ENCODE peak calls at places on chromosome 5, in four cellular contexts. S, C, G and Z are unnamed samples.

GRCh38 chr5:68225188-68225910 is 9.8 kb downstream of the PIK3R1 start:
- DNase-seq in C (no peak), G (no peak), S (peak; percentile 87), Z (no peak)

GRCh38 chr5:80181618-80182211 is 74.1 kb downstream of the SERINC5 start:
- DNase-seq in C (no peak), G (no peak), S (no peak), Z (peak; percentile 40)

GRCh38 chr5:54254482-54255198 is 55.7 kb downstream of the ARL15 start:
- DNase-seq in S (no peak), C (no peak), G (no peak), Z (peak; percentile 28)

GRCh38 chr5:158463971-158464370 is 605.0 kb upstream of the CLINT1 start:
- DNase-seq in G (no peak), C (no peak), S (peak; percentile 10), Z (no peak)

GRCh38 chr5:78667461-78668103 is 19.0 kb upstream of the LHFPL2 start:
- DNase-seq in S (no peak), C (no peak), G (no peak), Z (no peak)

GRCh38 chr5:20469792-20470191 is 481.8 kb upstream of the CDH18 start:
- DNase-seq in S (no peak), G (no peak), C (no peak), Z (no peak)

GRCh38 chr5:83721878-83722779 is 1.5 kb upstream of the HAPLN1 start:
- DNase-seq in G (peak; percentile 85), C (no peak), S (peak; percentile 63), Z (peak; percentile 23)

GRCh38 chr5:156879665-156880285 is 29.7 kb downstream of the PPP1R2B start:
- DNase-seq in G (no peak), C (peak; percentile 39), S (no peak), Z (no peak)

GRCh38 chr5:131759704-131760103 is 37.1 kb downstream of the FNIP1 start:
- DNase-seq in C (no peak), S (no peak), G (no peak), Z (no peak)

GRCh38 chr5:173329370-173330150 is 1.3 kb upstream of the STC2 start:
- DNase-seq in C (peak; percentile 25), S (no peak), G (peak; percentile 80), Z (no peak)

GRCh38 chr5:7779019-7779662 is 71.8 kb downstream of the CFAP90 start:
- DNase-seq in S (no peak), G (no peak), C (peak; percentile 34), Z (no peak)

GRCh38 chr5:137095597-137095996 is 403.5 kb downstream of the SPOCK1 start:
- DNase-seq in S (no peak), G (no peak), C (no peak), Z (no peak)

GRCh38 chr5:113488645-113489184 is 462 bp upstream of the MCC start:
- DNase-seq in S (peak; percentile 4), G (no peak), C (no peak), Z (no peak)

GRCh38 chr5:160545832-160546231 is 124.2 kb downstream of the PTTG1 start:
- DNase-seq in S (no peak), G (no peak), C (no peak), Z (no peak)

GRCh38 chr5:115815006-115815692 is 1.3 kb downstream of the CDO1 start:
- DNase-seq in S (no peak), G (no peak), C (no peak), Z (no peak)

GRCh38 chr5:121251954-121252353 is 599.7 kb upstream of the FTMT start:
- DNase-seq in G (no peak), S (peak; percentile 23), C (no peak), Z (no peak)

GRCh38 chr5:155947394-155948062 is 379.4 kb upstream of the SGCD start:
- DNase-seq in C (no peak), S (peak; percentile 63), G (no peak), Z (no peak)

GRCh38 chr5:113678924-113679575 is 165.6 kb downstream of the YTHDC2 start:
- DNase-seq in G (peak; percentile 56), S (peak; percentile 36), C (peak; percentile 8), Z (peak; percentile 66)

GRCh38 chr5:114387433-114387832 is 25.6 kb downstream of the KCNN2 start:
- DNase-seq in C (no peak), S (no peak), G (no peak), Z (no peak)

GRCh38 chr5:113219695-113220094 is 215.1 kb downstream of the TSSK1B start:
- DNase-seq in G (no peak), C (no peak), S (no peak), Z (no peak)

GRCh38 chr5:139689631-139690384 is 41.7 kb downstream of the CXXC5 start:
- DNase-seq in S (no peak), G (no peak), C (no peak), Z (peak; percentile 61)

GRCh38 chr5:87277279-87277835 is 9.7 kb downstream of the RASA1 start:
- DNase-seq in G (no peak), S (peak; percentile 30), C (no peak), Z (no peak)

GRCh38 chr5:154797762-154798161 is 42.6 kb downstream of the LARP1 start:
- DNase-seq in C (no peak), G (no peak), S (no peak), Z (no peak)

GRCh38 chr5:61617995-61618525 is 286.0 kb downstream of the ZSWIM6 start:
- DNase-seq in S (no peak), C (no peak), G (no peak), Z (no peak)

GRCh38 chr5:84430863-84431663 is 46.4 kb upstream of the EDIL3 start:
- DNase-seq in C (no peak), G (no peak), S (peak; percentile 12), Z (no peak)

GRCh38 chr5:177124486-177124991 is 9.0 kb upstream of the NSD1 start:
- DNase-seq in S (no peak), C (no peak), G (no peak), Z (peak; percentile 34)

GRCh38 chr5:134559672-134560071 is 34.2 kb downstream of the JADE2 start:
- DNase-seq in S (no peak), G (no peak), C (no peak), Z (no peak)

GRCh38 chr5:74424162-74424868 is 216.2 kb downstream of the ENC1 start:
- DNase-seq in C (no peak), S (no peak), G (no peak), Z (no peak)

GRCh38 chr5:158880514-158881001 is 219.2 kb downstream of the EBF1 start:
- DNase-seq in S (no peak), G (no peak), C (no peak), Z (no peak)

GRCh38 chr5:51214736-51215135 is 168.5 kb upstream of the ISL1 start:
- DNase-seq in C (no peak), G (no peak), S (no peak), Z (no peak)

DNA sequence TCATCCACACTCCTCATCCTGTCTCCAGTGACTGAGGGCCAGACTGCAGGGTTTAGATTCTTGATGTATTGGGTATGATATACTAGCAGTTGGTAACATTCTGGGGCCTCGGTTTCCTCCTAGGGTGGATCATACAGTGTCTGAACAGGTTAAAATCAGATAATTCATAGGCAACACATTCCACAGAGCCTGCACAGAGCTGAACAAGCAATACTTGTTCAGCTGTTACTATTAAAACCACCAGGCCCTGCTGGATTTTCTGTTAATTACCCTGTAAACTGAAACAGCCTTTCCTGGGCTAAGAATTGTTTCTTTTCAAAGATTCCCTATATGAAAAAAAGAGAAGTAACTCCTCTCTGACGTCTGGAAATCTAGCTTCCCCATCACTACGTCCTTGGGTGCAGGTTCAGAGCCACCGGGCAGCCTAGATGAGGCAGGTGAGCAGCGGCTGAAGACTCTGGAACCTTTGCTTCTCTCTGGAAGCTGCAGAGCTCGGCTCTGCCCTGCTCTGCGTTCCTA is 1313.5 kb upstream of the WWC1 start:
- DNase-seq in S (no peak), C (no peak), G (no peak), Z (no peak)
- TF ChIP-seq CHD1 in S (no peak), C (no peak), G (no peak), Z (no peak)

GRCh38 chr5:180583738-180584137 is 7.6 kb downstream of the SCGB3A1 start:
- DNase-seq in S (no peak), C (no peak), G (no peak), Z (no peak)
- TF ChIP-seq CHD1 in S (no peak), C (no peak), G (no peak), Z (no peak)

DNA sequence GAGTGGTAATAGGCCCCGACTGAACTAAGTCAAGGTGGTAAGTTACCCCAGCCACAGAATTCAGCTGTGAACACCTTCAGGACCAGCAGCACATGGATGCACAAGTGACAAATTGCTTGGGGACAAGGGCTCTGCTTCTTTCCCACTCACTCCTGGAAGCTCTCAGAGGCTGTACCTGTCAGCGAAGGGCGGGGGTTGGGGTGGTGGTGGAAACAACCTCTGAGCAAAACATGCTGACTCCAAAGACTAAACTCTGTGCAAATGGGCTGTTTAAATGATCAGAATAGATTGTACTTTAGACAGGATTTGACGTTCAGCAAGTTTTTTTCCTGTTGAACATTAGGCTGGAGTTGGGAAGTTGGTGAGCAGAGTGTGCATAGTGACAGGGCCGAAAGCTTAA is 544.5 kb upstream of the ZNF608 start:
- DNase-seq in S (no peak), G (no peak), C (no peak), Z (no peak)
- TF ChIP-seq CHD1 in S (no peak), G (no peak), C (no peak), Z (no peak)

GRCh38 chr5:94288937-94289336 is 329.5 kb downstream of the KIAA0825 start:
- DNase-seq in G (no peak), S (peak; percentile 63), C (no peak), Z (no peak)
- TF ChIP-seq CHD1 in G (no peak), S (no peak), C (no peak), Z (no peak)